ENCODE peak calls at places on chromosomes 16 and 17, in nine cellular contexts. B, L, Q, R, G, A, M, P and X are unnamed samples.

GRCh38 chr16:4006441-4006989 is 109.7 kb downstream of the ADCY9 start:
- DNase-seq in B (peak), L (no peak), Q (no peak), R (no peak), G (no peak), A (no peak), M (peak), P (peak), X (no peak)

GRCh38 chr17:35242158-35242804 is 591 bp upstream of the SLFN5 start:
- DNase-seq in B (peak), L (peak), Q (peak), R (peak), G (peak), A (peak), M (peak), P (peak), X (no peak)

GRCh38 chr16:606656-607307 is 16.9 kb downstream of the RAB40C start:
- DNase-seq in B (no peak), L (no peak), Q (no peak), R (no peak), G (no peak), A (no peak), M (no peak), P (no peak), X (no peak)

GRCh38 chr17:80265205-80266068 is 4.8 kb downstream of the RNF213 start:
- DNase-seq in B (no peak), L (no peak), Q (no peak), R (no peak), G (no peak), A (no peak), M (no peak), P (no peak), X (no peak)

GRCh38 chr17:15213381-15214087 is 51.6 kb downstream of the PMP22 start:
- DNase-seq in B (no peak), L (no peak), Q (no peak), R (no peak), G (no peak), A (no peak), M (no peak), P (peak), X (no peak)

GRCh38 chr17:5911919-5912318 is 158.3 kb upstream of the WSCD1 start:
- DNase-seq in B (no peak), L (no peak), Q (no peak), R (no peak), G (no peak), A (no peak), M (no peak), P (no peak), X (no peak)

GRCh38 chr16:66525396-66526180 is 24.3 kb downstream of the TK2 start:
- DNase-seq in B (no peak), L (no peak), Q (no peak), R (no peak), G (peak), A (no peak), M (no peak), P (no peak), X (no peak)

GRCh38 chr16:17433577-17433960 is 37.2 kb downstream of the XYLT1 start:
- DNase-seq in B (no peak), L (no peak), Q (no peak), R (no peak), G (no peak), A (no peak), M (no peak), P (no peak), X (no peak)

GRCh38 chr17:28549274-28550132 is 2.9 kb downstream of the UNC119 start:
- DNase-seq in B (no peak), L (no peak), Q (no peak), R (no peak), G (peak), A (no peak), M (no peak), P (no peak), X (no peak)

GRCh38 chr17:36133629-36134259 is 30.1 kb downstream of the CCL4 start:
- DNase-seq in B (no peak), L (no peak), Q (no peak), R (no peak), G (no peak), A (no peak), M (peak), P (no peak), X (no peak)

GRCh38 chr17:76467809-76468633 is 618 bp downstream of the AANAT start:
- DNase-seq in B (no peak), L (no peak), Q (no peak), R (no peak), G (no peak), A (no peak), M (no peak), P (no peak), X (no peak)

GRCh38 chr16:20348365-20349185 is 3.9 kb downstream of the UMOD start:
- DNase-seq in B (no peak), L (no peak), Q (no peak), R (no peak), G (no peak), A (peak), M (no peak), P (no peak), X (no peak)

GRCh38 chr16:76577003-76577402 is 299.8 kb downstream of the CNTNAP4 start:
- DNase-seq in B (no peak), L (no peak), Q (no peak), R (no peak), G (no peak), A (peak), M (no peak), P (no peak), X (no peak)

GRCh38 chr16:5442986-5443385 is 345.4 kb upstream of the EEF2KMT start:
- DNase-seq in B (no peak), L (no peak), Q (no peak), R (no peak), G (no peak), A (no peak), M (no peak), P (no peak), X (no peak)

GRCh38 chr17:49610883-49611584 is 35.4 kb downstream of the NXPH3 start:
- DNase-seq in B (no peak), L (no peak), Q (no peak), R (no peak), G (no peak), A (no peak), M (no peak), P (no peak), X (no peak)

GRCh38 chr16:15705064-15705565 is 55.1 kb downstream of the NDE1 start:
- DNase-seq in B (no peak), L (no peak), Q (no peak), R (no peak), G (no peak), A (no peak), M (no peak), P (no peak), X (no peak)

GRCh38 chr16:2226918-2227317 is 3.5 kb downstream of the E4F1 start:
- DNase-seq in B (no peak), L (no peak), Q (no peak), R (no peak), G (no peak), A (no peak), M (no peak), P (no peak), X (no peak)

GRCh38 chr17:43734376-43734775 is 24.2 kb downstream of the SOST start:
- DNase-seq in B (peak), L (no peak), Q (no peak), R (no peak), G (no peak), A (no peak), M (no peak), P (peak), X (no peak)

GRCh38 chr17:44197980-44198720 is 1.5 kb downstream of the ATXN7L3 start:
- DNase-seq in B (no peak), L (peak), Q (peak), R (no peak), G (no peak), A (peak), M (peak), P (peak), X (no peak)

GRCh38 chr16:2035431-2036199 is 8.9 kb downstream of the NHERF2 start:
- DNase-seq in B (peak), L (no peak), Q (no peak), R (no peak), G (no peak), A (no peak), M (peak), P (peak), X (peak)

GRCh38 chr16:70573451-70574121 is 50.0 kb downstream of the SF3B3 start:
- DNase-seq in B (peak), L (no peak), Q (no peak), R (no peak), G (no peak), A (no peak), M (no peak), P (peak), X (no peak)

GRCh38 chr16:90042946-90043514 is 23.8 kb upstream of the DBNDD1 start:
- DNase-seq in B (peak), L (no peak), Q (no peak), R (no peak), G (no peak), A (no peak), M (no peak), P (no peak), X (no peak)

GRCh38 chr16:86195863-86196630 is 297.1 kb downstream of the IRF8 start:
- DNase-seq in B (no peak), L (no peak), Q (no peak), R (no peak), G (no peak), A (no peak), M (no peak), P (no peak), X (no peak)

GRCh38 chr17:79566251-79566955 is 44.4 kb downstream of the RBFOX3 start:
- DNase-seq in B (no peak), L (no peak), Q (no peak), R (no peak), G (no peak), A (no peak), M (no peak), P (no peak), X (no peak)

GRCh38 chr16:15897834-15898254 is 9.4 kb upstream of the CEP20 start:
- DNase-seq in B (no peak), L (no peak), Q (no peak), R (no peak), G (no peak), A (peak), M (no peak), P (peak), X (no peak)

GRCh38 chr16:81710596-81710995 is 68.5 kb upstream of the PLCG2 start:
- DNase-seq in B (no peak), L (no peak), Q (peak), R (no peak), G (peak), A (no peak), M (no peak), P (no peak), X (no peak)
- TF ChIP-seq POLR2A in B (no peak), L (no peak), Q (no peak), R (no peak), G (no peak), A (no peak), M (no peak), P (no peak), X (no peak)

GRCh38 chr16:84514874-84515835 is 10.7 kb upstream of the MEAK7 start:
- DNase-seq in B (peak), L (no peak), Q (no peak), R (no peak), G (peak), A (peak), M (peak), P (no peak), X (no peak)
- TF ChIP-seq POLR2A in B (no peak), L (no peak), Q (no peak), R (no peak), G (no peak), A (peak), M (no peak), P (no peak), X (no peak)

GRCh38 chr17:40322417-40323315 is 13.7 kb downstream of the RARA start:
- DNase-seq in B (peak), L (peak), Q (peak), R (no peak), G (peak), A (peak), M (peak), P (peak), X (no peak)
- TF ChIP-seq POLR2A in B (peak), L (no peak), Q (no peak), R (no peak), G (no peak), A (peak), M (peak), P (peak), X (no peak)

DNA sequence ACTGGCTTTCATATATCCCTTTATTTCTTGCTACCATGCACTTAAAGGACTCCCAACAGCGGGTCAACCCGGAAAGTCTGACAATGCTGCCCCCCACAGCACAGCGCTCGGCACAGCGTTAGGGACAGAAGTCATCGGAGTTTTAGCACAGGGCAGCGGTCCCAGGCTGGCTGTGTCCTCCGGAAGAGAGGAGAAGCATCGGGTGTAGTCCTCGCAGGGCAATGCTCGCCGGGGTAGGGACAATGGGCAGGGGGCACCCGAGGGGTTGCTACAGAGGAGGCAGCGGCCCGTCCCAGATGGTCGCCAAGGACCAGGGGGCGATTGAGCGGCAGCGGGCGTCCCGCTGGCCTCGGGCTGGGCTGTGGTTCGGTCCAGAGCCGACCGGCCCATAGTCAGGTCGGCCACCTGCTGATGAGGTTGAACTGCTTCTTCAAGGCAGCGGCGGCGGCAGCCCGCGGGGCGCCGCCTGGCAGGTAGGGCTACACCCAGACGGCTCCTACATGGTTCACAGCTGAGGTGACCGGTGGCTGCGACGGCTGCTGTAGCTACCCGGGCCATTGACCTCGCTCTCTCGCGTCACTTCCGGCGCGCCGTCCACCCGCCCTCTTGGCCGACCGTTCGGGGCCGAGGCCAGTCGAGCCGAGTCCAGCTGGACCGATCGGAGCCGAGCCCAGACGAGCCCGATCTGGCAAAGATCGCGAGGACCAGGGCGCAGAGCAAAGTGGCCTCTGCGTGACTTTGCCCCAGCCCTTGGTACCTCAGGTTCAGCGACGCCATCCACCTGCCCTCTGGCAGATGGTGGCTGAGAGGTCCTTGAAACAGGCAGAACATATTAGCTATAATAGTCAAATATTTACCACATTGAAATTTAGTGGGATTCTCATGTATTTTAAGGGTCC is 4.7 kb upstream of the LCMT1 start:
- DNase-seq in B (peak), L (peak), Q (peak), R (peak), G (peak), A (peak), M (peak), P (peak), X (peak)
- TF ChIP-seq POLR2A in B (peak), L (peak), Q (peak), R (no peak), G (peak), A (peak), M (peak), P (peak), X (peak)